ENCODE peak calls at places on chromosomes 12 and 14, in nine cellular contexts. K is hepatocyte, C is ascending aorta, M is stomach, Y is thoracic aorta, P is choroid plexus epithelial cell, W is RWPE2, J is heart right ventricle, T is left ventricle myocardium inferior. L is an unnamed sample.

GRCh38 chr12:129911437-129912049 is 7.7 kb upstream of the TMEM132D start:
- DNase-seq in K (peak; percentile 84), Y (no peak), M (peak; percentile 63), W (no peak), C (no peak), J (peak; percentile 12), T (peak; percentile 31), P (peak; percentile 75), L (peak; percentile 14)

GRCh38 chr14:104387000-104387384 is 192.6 kb upstream of the C14orf180 start:
- DNase-seq in T (no peak), W (peak; percentile 52), K (no peak), Y (no peak), J (no peak), M (no peak), C (no peak), P (no peak), L (no peak)

GRCh38 chr14:93962701-93963601 is 13.4 kb downstream of the ASB2 start:
- DNase-seq in C (no peak), J (no peak), W (no peak), M (no peak), K (no peak), Y (no peak), P (peak; percentile 66), T (no peak), L (no peak)

GRCh38 chr12:110670161-110670701 is 18.7 kb downstream of the HVCN1 start:
- DNase-seq in W (no peak), P (no peak), T (no peak), K (no peak), C (no peak), M (no peak), J (no peak), Y (no peak), L (no peak)

GRCh38 chr12:111414711-111415252 is 9.1 kb downstream of the SH2B3 start:
- DNase-seq in J (no peak), K (no peak), M (no peak), Y (no peak), W (no peak), P (no peak), C (no peak), T (no peak), L (no peak)

GRCh38 chr14:23436327-23437141 is 1.1 kb upstream of the MYH7 start:
- DNase-seq in P (no peak), Y (no peak), W (no peak), K (peak; percentile 65), M (no peak), T (no peak), C (no peak), J (peak; percentile 29), L (peak; percentile 34)

GRCh38 chr14:69543341-69544249 is 31.1 kb downstream of the CCDC177 start:
- DNase-seq in P (peak; percentile 94), T (no peak), K (peak; percentile 66), M (peak; percentile 46), C (peak; percentile 39), J (peak; percentile 11), W (peak; percentile 98), Y (peak; percentile 13), L (peak; percentile 90)

GRCh38 chr12:39612250-39612649 is 7.4 kb downstream of the ABCD2 start:
- DNase-seq in J (no peak), M (no peak), K (no peak), C (no peak), Y (no peak), P (no peak), T (no peak), W (no peak), L (no peak)

GRCh38 chr12:64236549-64236948 is 14.5 kb upstream of the KICS2 start:
- DNase-seq in T (no peak), C (no peak), K (no peak), Y (no peak), M (no peak), W (no peak), P (peak; percentile 66), J (no peak), L (no peak)

GRCh38 chr12:85803231-85803630 is 33.0 kb downstream of the RASSF9 start:
- DNase-seq in K (no peak), C (no peak), T (no peak), Y (no peak), W (no peak), M (no peak), J (no peak), P (peak; percentile 35), L (no peak)

GRCh38 chr14:104933721-104934379 is 9.2 kb downstream of the PLD4 start:
- DNase-seq in J (no peak), M (no peak), P (no peak), K (no peak), Y (no peak), C (no peak), W (peak; percentile 73), T (peak; percentile 12), L (no peak)

GRCh38 chr12:131770120-131770519 is 58.1 kb upstream of the MMP17 start:
- DNase-seq in J (no peak), T (no peak), W (no peak), P (no peak), C (no peak), Y (no peak), K (no peak), M (no peak), L (no peak)

GRCh38 chr12:98424726-98425401 is 90.5 kb upstream of the TMPO start:
- DNase-seq in K (peak; percentile 84), M (peak; percentile 64), T (peak; percentile 51), P (peak; percentile 93), W (peak; percentile 76), C (no peak), J (peak; percentile 39), Y (no peak), L (peak; percentile 93)

GRCh38 chr14:74568380-74568649 is 43.7 kb downstream of the LTBP2 start:
- DNase-seq in Y (no peak), M (no peak), W (no peak), K (no peak), C (no peak), J (no peak), P (no peak), T (no peak), L (no peak)

GRCh38 chr14:74566174-74567125 is 45.6 kb downstream of the LTBP2 start:
- DNase-seq in W (peak; percentile 100), P (no peak), T (no peak), J (no peak), M (no peak), C (no peak), K (no peak), Y (no peak), L (no peak)

GRCh38 chr14:74567646-74568379 is 44.2 kb downstream of the LTBP2 start:
- DNase-seq in K (no peak), C (no peak), W (peak; percentile 69), P (no peak), Y (no peak), T (no peak), M (no peak), J (no peak), L (no peak)

GRCh38 chr14:74568896-74569295 is 43.1 kb downstream of the LTBP2 start:
- DNase-seq in Y (no peak), K (no peak), T (peak; percentile 55), P (no peak), W (no peak), C (no peak), M (no peak), J (no peak), L (no peak)

GRCh38 chr14:74567219-74567618 is 44.8 kb downstream of the LTBP2 start:
- DNase-seq in J (no peak), K (no peak), T (no peak), M (no peak), W (peak; percentile 66), C (no peak), P (no peak), Y (no peak), L (no peak)
- H3K4me3 ChIP-seq in J (no peak overlapping the region), K (no peak overlapping the region), T (no peak overlapping the region), M (no peak overlapping the region), W (no peak overlapping the region), C (peak overlapping the region; percentile 4), P (no peak overlapping the region), Y (no peak overlapping the region), L (no peak overlapping the region)

GRCh38 chr14:55274144-55274543 is 2.9 kb downstream of the FBXO34 start:
- DNase-seq in M (no peak), P (no peak), C (no peak), Y (no peak), T (no peak), W (no peak), J (no peak), K (no peak), L (no peak)

GRCh38 chr14:55276736-55277135 is 5.5 kb downstream of the FBXO34 start:
- DNase-seq in P (no peak), C (no peak), K (no peak), J (no peak), W (no peak), Y (no peak), T (no peak), M (no peak), L (no peak)

GRCh38 chr14:55272922-55273321 is 1.7 kb downstream of the FBXO34 start:
- DNase-seq in T (no peak), P (no peak), M (no peak), Y (no peak), K (no peak), W (no peak), J (no peak), C (no peak), L (no peak)

GRCh38 chr14:55272415-55272786 is 1.2 kb downstream of the FBXO34 start:
- DNase-seq in C (no peak), Y (no peak), M (no peak), W (no peak), K (no peak), J (no peak), P (peak; percentile 31), T (no peak), L (no peak)

GRCh38 chr14:55274760-55275159 is 3.5 kb downstream of the FBXO34 start:
- DNase-seq in M (no peak), W (no peak), C (no peak), P (peak; percentile 70), Y (no peak), K (no peak), J (no peak), T (no peak), L (no peak)
- H3K4me3 ChIP-seq in M (no peak overlapping the region), W (no peak overlapping the region), C (peak overlapping the region; percentile 90), P (no peak overlapping the region), Y (no peak overlapping the region), K (no peak overlapping the region), J (no peak overlapping the region), T (peak overlapping the region; percentile 96), L (no peak overlapping the region)

GRCh38 chr12:116558280-116559079 is 701 bp upstream of the MAP1LC3B2 start:
- DNase-seq in C (no peak), P (no peak), M (no peak), Y (no peak), K (no peak), W (no peak), T (no peak), J (no peak), L (no peak)
- H3K4me3 ChIP-seq in C (no peak overlapping the region), P (no peak overlapping the region), M (peak overlapping the region; percentile 14), Y (no peak overlapping the region), K (no peak overlapping the region), W (no peak overlapping the region), T (no peak overlapping the region), J (no peak overlapping the region), L (no peak overlapping the region)

DNA sequence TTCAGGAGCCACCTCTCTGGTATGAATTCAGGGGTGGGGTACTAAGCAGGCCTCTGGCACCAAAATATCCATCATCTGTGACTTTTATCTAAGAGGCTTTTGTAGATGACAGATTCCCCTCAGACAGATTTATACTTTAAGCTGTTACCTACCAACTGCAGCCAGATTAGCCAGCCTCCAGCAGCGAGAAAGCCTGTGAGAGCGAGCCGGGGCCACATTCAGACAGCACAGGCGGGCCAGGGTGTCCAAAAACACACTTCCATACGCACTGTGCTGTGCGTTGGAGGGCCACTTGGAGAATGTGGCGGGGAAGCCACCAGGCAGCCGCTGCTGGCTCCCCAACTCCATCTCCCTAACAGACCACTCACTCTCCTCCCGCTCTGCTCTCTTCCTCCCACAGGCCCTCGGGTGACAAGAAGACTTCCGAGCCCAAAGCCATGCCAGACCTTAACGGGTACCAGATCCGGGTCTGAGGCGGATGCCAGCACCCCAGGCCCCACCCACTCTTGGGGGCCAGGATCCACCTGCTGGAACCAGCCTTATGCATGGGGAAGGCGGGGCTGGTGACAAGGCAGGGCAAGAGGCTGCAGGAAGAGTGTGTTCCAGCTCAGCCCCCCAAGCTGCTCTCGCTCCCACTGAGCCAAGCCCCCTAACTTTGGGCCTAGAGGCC is 17.4 kb downstream of the VASH1 start:
- DNase-seq in M (no peak), W (no peak), Y (no peak), J (no peak), P (no peak), C (no peak), K (no peak), T (no peak), L (no peak)
- H3K4me3 ChIP-seq in M (no peak overlapping the region), W (no peak overlapping the region), Y (no peak overlapping the region), J (no peak overlapping the region), P (no peak overlapping the region), C (no peak overlapping the region), K (no peak overlapping the region), T (no peak overlapping the region), L (no peak overlapping the region)

L was measured in kidney epithelial cell.